ENCODE peak calls at places on chromosomes 5 and 9, in five cellular contexts. D is sigmoid colon, K is AG04449, V is foreskin fibroblast, A is brain microvascular endothelial cell. O is an unnamed sample.
A peak's percentile ranks its signal among the peaks of the same experiment; 100 is the strongest.

GRCh38 chr5:41762426-41762825 is 107.8 kb downstream of the OXCT1 start:
- DNase-seq in D (no peak), K (no peak), A (no peak), V (no peak), O (no peak)

GRCh38 chr9:96460877-96461276 is 10.9 kb downstream of the HABP4 start:
- DNase-seq in A (no peak), K (peak; percentile 60), V (peak; percentile 66), D (no peak), O (no peak)

GRCh38 chr5:91272858-91273257 is 110.3 kb downstream of the ARRDC3 start:
- DNase-seq in D (no peak), A (peak; percentile 55), K (no peak), V (peak; percentile 31), O (peak; percentile 88)

GRCh38 chr9:80449513-80449912 is 877.7 kb downstream of the TLE4 start:
- DNase-seq in A (no peak), K (no peak), D (no peak), V (no peak), O (no peak)

GRCh38 chr5:38380522-38380921 is 122.2 kb downstream of the EGFLAM start:
- DNase-seq in D (no peak), K (no peak), V (no peak), A (no peak), O (no peak)

GRCh38 chr9:108473209-108474112 is 382.3 kb downstream of the ACTL7B start:
- DNase-seq in V (peak; percentile 82), K (no peak), D (no peak), A (peak; percentile 80), O (no peak)

GRCh38 chr5:173138707-173139106 is 5.6 kb upstream of the BNIP1 start:
- DNase-seq in K (no peak), V (no peak), D (no peak), A (no peak), O (no peak)

GRCh38 chr5:165913059-165913458 is 2378.4 kb upstream of the WWC1 start:
- DNase-seq in A (no peak), V (no peak), K (no peak), D (no peak), O (no peak)

GRCh38 chr9:13993482-13994267 is 320.3 kb downstream of the NFIB start:
- DNase-seq in K (no peak), D (no peak), A (no peak), V (no peak), O (no peak)

GRCh38 chr5:74636552-74636951 is 4.0 kb downstream of the ENC1 start:
- DNase-seq in V (no peak), K (no peak), A (no peak), D (no peak), O (no peak)

GRCh38 chr9:99272866-99273265 is 50.8 kb downstream of the SEC61B start:
- DNase-seq in V (no peak), A (no peak), K (no peak), D (no peak), O (no peak)

GRCh38 chr9:92804727-92805126 is 40.1 kb upstream of the BICD2 start:
- DNase-seq in D (no peak), K (no peak), V (no peak), A (no peak), O (no peak)

GRCh38 chr5:90983748-90984147 is 399.4 kb downstream of the ARRDC3 start:
- DNase-seq in K (no peak), D (no peak), V (no peak), A (no peak), O (no peak)

GRCh38 chr5:66307647-66308257 is 163.7 kb downstream of the SREK1 start:
- DNase-seq in D (no peak), K (peak; percentile 14), A (peak; percentile 49), V (peak; percentile 39), O (peak; percentile 15)

GRCh38 chr9:76353280-76353679 is 40.9 kb downstream of the RFK start:
- DNase-seq in K (no peak), A (no peak), V (no peak), D (no peak), O (no peak)

GRCh38 chr5:95304706-95305105 is 19.8 kb upstream of the MCTP1 start:
- DNase-seq in V (no peak), A (no peak), D (no peak), K (no peak), O (no peak)

GRCh38 chr5:2289380-2289779 is 406.7 kb upstream of the IRX4 start:
- DNase-seq in K (no peak), D (peak; percentile 44), V (no peak), A (no peak), O (no peak)

GRCh38 chr5:171721469-171721868 is 64.1 kb upstream of the SMIM23 start:
- DNase-seq in K (no peak), V (no peak), D (no peak), A (no peak), O (no peak)

GRCh38 chr9:134469041-134469875 is 143.0 kb downstream of the RXRA start:
- DNase-seq in A (no peak), K (no peak), D (peak; percentile 90), V (no peak), O (no peak)

GRCh38 chr9:34809504-34810186 is 99.7 kb upstream of the CCL21 start:
- DNase-seq in D (no peak), A (peak; percentile 1), V (no peak), K (no peak), O (no peak)

GRCh38 chr5:176806137-176806536 is 4.2 kb upstream of the UNC5A start:
- DNase-seq in V (no peak), K (no peak), A (peak; percentile 40), D (no peak), O (no peak)

GRCh38 chr5:170216262-170216864 is 16.4 kb upstream of the C5orf58 start:
- DNase-seq in K (peak; percentile 24), A (peak; percentile 68), D (no peak), V (peak; percentile 60), O (peak; percentile 7)

GRCh38 chr9:84970432-84970831 is 300.9 kb downstream of the NTRK2 start:
- DNase-seq in D (no peak), K (no peak), A (peak; percentile 49), V (no peak), O (no peak)

GRCh38 chr5:50717615-50718014 is 51.2 kb downstream of the PARP8 start:
- DNase-seq in K (no peak), A (no peak), V (no peak), D (no peak), O (no peak)

GRCh38 chr5:83313431-83313830 is 158.1 kb upstream of the VCAN start:
- DNase-seq in A (peak; percentile 47), D (no peak), V (no peak), K (peak; percentile 31), O (no peak)

GRCh38 chr5:64166201-64166959 is 737 bp downstream of the RNF180 start:
- DNase-seq in K (no peak), A (no peak), D (peak; percentile 62), V (no peak), O (no peak)

GRCh38 chr5:173920024-173920753 is 32.0 kb downstream of the CPEB4 start:
- DNase-seq in V (no peak), A (no peak), D (no peak), K (no peak), O (no peak)

GRCh38 chr5:10144040-10144439 is 105.6 kb downstream of the ATPSCKMT start:
- DNase-seq in D (no peak), V (no peak), A (no peak), K (no peak), O (no peak)

GRCh38 chr9:132155514-132155913 is 6.3 kb upstream of the NTNG2 start:
- DNase-seq in K (no peak), D (no peak), V (no peak), A (no peak), O (no peak)

GRCh38 chr5:56734066-56734766 is 81.1 kb upstream of the MAP3K1 start:
- DNase-seq in V (no peak), D (no peak), K (no peak), A (no peak), O (no peak)

GRCh38 chr9:14323083-14323968 is 9.4 kb upstream of the NFIB start:
- DNase-seq in D (no peak), A (no peak), K (no peak), V (peak; percentile 26), O (no peak)

GRCh38 chr5:124704594-124705284 is 41.7 kb downstream of the ZNF608 start:
- DNase-seq in D (no peak), A (no peak), V (no peak), K (no peak), O (peak; percentile 82)

GRCh38 chr5:180135128-180135955 is 63.8 kb upstream of the RNF130 start:
- DNase-seq in V (peak; percentile 55), A (peak; percentile 52), D (peak; percentile 53), K (peak; percentile 5), O (no peak)

GRCh38 chr9:32427111-32427873 is 42.8 kb downstream of the ACO1 start:
- DNase-seq in V (peak; percentile 53), D (no peak), A (peak; percentile 32), K (no peak), O (no peak)

GRCh38 chr9:127973169-127974001 is 7.4 kb downstream of the EEIG1 start:
- DNase-seq in D (peak; percentile 71), V (no peak), K (no peak), A (no peak), O (no peak)
- H3K4me3 ChIP-seq in D (peak overlapping the region; percentile 5), V (no peak overlapping the region), K (no peak overlapping the region), A (no peak overlapping the region), O (no peak overlapping the region)

GRCh38 chr9:87499455-87500015 is 1.9 kb downstream of the DAPK1 start:
- DNase-seq in V (no peak), D (no peak), A (no peak), K (no peak), O (no peak)

GRCh38 chr9:87497080-87497603 is 525 bp upstream of the DAPK1 start:
- DNase-seq in A (no peak), K (no peak), V (no peak), D (no peak), O (no peak)

GRCh38 chr9:87498816-87499454 is 1.3 kb downstream of the DAPK1 start:
- DNase-seq in V (no peak), D (no peak), K (no peak), A (no peak), O (no peak)

GRCh38 chr9:87497604-87498045 is at the start of gene DAPK1:
- DNase-seq in A (no peak), K (no peak), D (peak; percentile 83), V (no peak), O (no peak)

GRCh38 chr9:87498046-87498815 is 564 bp downstream of the DAPK1 start:
- DNase-seq in A (no peak), K (no peak), D (peak; percentile 78), V (no peak), O (no peak)
- TF ChIP-seq CTCF in A (peak; percentile 24), K (no peak), D (peak; percentile 33), V (peak; percentile 8), O (no peak)

DNA sequence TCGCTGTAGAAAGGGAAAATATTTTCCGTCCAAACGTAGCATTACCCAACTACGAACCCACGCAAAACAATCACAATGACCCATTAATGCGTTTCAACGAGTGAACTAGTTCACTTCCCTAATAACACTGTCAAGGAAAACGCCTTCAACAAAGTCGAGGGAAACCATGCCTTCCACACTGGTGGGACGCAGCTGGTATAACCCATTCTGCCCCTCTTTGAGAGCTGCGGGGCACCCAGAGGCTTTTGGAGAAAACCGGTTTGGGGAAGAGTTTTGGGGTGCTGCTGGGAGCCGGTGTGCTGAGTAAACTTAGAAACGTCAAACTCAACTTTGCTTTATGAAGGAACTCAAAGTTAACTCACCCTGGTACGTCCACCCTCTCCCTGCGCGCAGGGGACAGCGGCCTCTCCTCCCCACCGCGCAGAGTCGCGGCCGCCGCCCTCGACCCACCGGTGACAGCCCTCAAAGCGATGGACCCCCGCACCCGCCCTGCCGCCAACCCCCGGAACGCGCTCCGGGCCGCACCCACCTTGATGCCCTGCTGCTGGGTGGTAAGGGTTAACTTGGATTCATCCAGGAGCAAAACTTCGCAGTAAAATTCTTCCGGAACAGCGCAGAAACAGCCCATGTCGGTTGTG is 546 bp downstream of the EPB41L4A start:
- DNase-seq in K (no peak), D (no peak), A (no peak), V (peak; percentile 2), O (no peak)
- H3K4me3 ChIP-seq in K (peak overlapping the region; percentile 15), D (peak overlapping the region; percentile 61), A (peak overlapping the region; percentile 68), V (peak overlapping the region; percentile 53), O (peak overlapping the region; percentile 74)

GRCh38 chr9:124675261-124676158 is 95.6 kb downstream of the NR6A1 start:
- DNase-seq in K (no peak), V (no peak), A (no peak), D (no peak), O (no peak)
- TF ChIP-seq CTCF in K (no peak), V (no peak), A (no peak), D (no peak), O (no peak)